ENCODE peak calls at places on chromosome 4, in eight cellular contexts. T is heart right ventricle, F is foreskin fibroblast, I is fibroblast of lung, X is GM06990, Y is endodermal cell, P is IMR-90, D is omental fat pad. L is an unnamed sample.

GRCh38 chr4:7291372-7292135 is 99.2 kb downstream of the SORCS2 start:
- DNase-seq in T (peak; percentile 79), X (no peak), D (no peak), P (peak; percentile 40), Y (no peak), F (peak; percentile 23), I (no peak), L (peak; percentile 8)

GRCh38 chr4:8274772-8275241 is 5.3 kb downstream of the HTRA3 start:
- DNase-seq in P (peak; percentile 93), X (no peak), T (peak; percentile 87), I (peak; percentile 94), D (no peak), Y (peak; percentile 72), F (peak; percentile 99), L (peak; percentile 97)

GRCh38 chr4:184408711-184409081 is 65.7 kb downstream of the IRF2 start:
- DNase-seq in D (no peak), I (no peak), Y (no peak), F (no peak), P (no peak), T (no peak), X (no peak), L (no peak)

GRCh38 chr4:145805490-145805889 is 125.5 kb downstream of the C4orf51 start:
- DNase-seq in D (no peak), P (peak; percentile 21), F (no peak), T (peak; percentile 62), X (no peak), Y (peak; percentile 77), I (no peak), L (no peak)

GRCh38 chr4:106985830-106986229 is 50.3 kb downstream of the DKK2 start:
- DNase-seq in I (no peak), X (no peak), P (no peak), Y (no peak), D (no peak), T (no peak), F (peak; percentile 61), L (no peak)

GRCh38 chr4:151359576-151359975 is 34.2 kb upstream of the SH3D19 start:
- DNase-seq in T (no peak), I (no peak), F (peak; percentile 36), Y (no peak), X (no peak), D (no peak), P (no peak), L (no peak)

GRCh38 chr4:42519803-42520417 is 122.6 kb downstream of the SHISA3 start:
- DNase-seq in I (peak; percentile 67), T (peak; percentile 51), X (no peak), D (peak; percentile 36), Y (peak; percentile 73), F (peak; percentile 63), P (peak; percentile 48), L (peak; percentile 5)

GRCh38 chr4:34516524-34516923 is 1727.8 kb downstream of the ARAP2 start:
- DNase-seq in T (no peak), Y (no peak), X (no peak), D (no peak), F (no peak), P (no peak), I (no peak), L (no peak)

GRCh38 chr4:82721819-82722423 is 76.7 kb downstream of the SCD5 start:
- DNase-seq in X (peak; percentile 12), F (peak; percentile 37), I (peak; percentile 30), T (no peak), P (peak; percentile 26), Y (no peak), D (no peak), L (no peak)

GRCh38 chr4:2763511-2763967 is 7.4 kb upstream of the TNIP2 start:
- DNase-seq in Y (no peak), F (peak; percentile 53), T (no peak), I (no peak), D (no peak), X (no peak), P (no peak), L (no peak)

GRCh38 chr4:5054532-5054931 is 3.3 kb downstream of the STK32B start:
- DNase-seq in I (no peak), F (no peak), T (no peak), Y (no peak), D (no peak), X (no peak), P (no peak), L (no peak)

GRCh38 chr4:173652283-173652931 is 122.4 kb upstream of the HAND2 start:
- DNase-seq in T (no peak), D (no peak), P (no peak), I (peak; percentile 6), F (no peak), Y (no peak), X (no peak), L (no peak)

GRCh38 chr4:58776627-58777026 is 1666.4 kb upstream of the IGFBP7 start:
- DNase-seq in I (peak; percentile 22), P (peak; percentile 90), F (peak; percentile 3), T (no peak), X (no peak), D (no peak), Y (no peak), L (no peak)

GRCh38 chr4:54553001-54553400 is 104.8 kb upstream of the KIT start:
- DNase-seq in D (no peak), Y (no peak), I (peak; percentile 22), X (no peak), P (peak; percentile 70), F (peak; percentile 75), T (no peak), L (no peak)

GRCh38 chr4:40525811-40526598 is 103.7 kb downstream of the RBM47 start:
- DNase-seq in X (no peak), Y (peak; percentile 72), F (peak; percentile 74), I (peak; percentile 90), P (peak; percentile 88), D (no peak), T (peak; percentile 48), L (peak; percentile 75)

GRCh38 chr4:182924497-182924896 is 7.3 kb upstream of the DCTD start:
- DNase-seq in Y (no peak), X (no peak), P (peak; percentile 92), D (no peak), I (peak; percentile 45), T (no peak), F (no peak), L (no peak)

GRCh38 chr4:110799171-110799570 is 176.3 kb upstream of the PITX2 start:
- DNase-seq in F (peak; percentile 34), X (no peak), I (no peak), D (no peak), P (no peak), Y (no peak), T (no peak), L (no peak)

GRCh38 chr4:150769235-150769634 is 187.3 kb downstream of the MAB21L2 start:
- DNase-seq in P (peak; percentile 70), D (no peak), X (no peak), Y (no peak), T (no peak), F (peak; percentile 77), I (peak; percentile 65), L (peak; percentile 22)

GRCh38 chr4:87872043-87872442 is 39.3 kb downstream of the MEPE start:
- DNase-seq in F (no peak), T (no peak), D (no peak), Y (no peak), I (no peak), X (no peak), P (no peak), L (no peak)

GRCh38 chr4:154686838-154687237 is 57.0 kb upstream of the LRAT start:
- DNase-seq in T (no peak), P (no peak), D (no peak), X (no peak), I (peak; percentile 25), F (peak; percentile 5), Y (no peak), L (no peak)
- TF ChIP-seq CTCF in T (no peak), P (peak; percentile 2), D (no peak), X (peak; percentile 8), I (no peak), F (no peak), Y (peak; percentile 41), L (no peak)

GRCh38 chr4:16764622-16765021 is 133.8 kb downstream of the LDB2 start:
- DNase-seq in I (no peak), P (peak; percentile 29), F (peak; percentile 22), D (no peak), T (no peak), Y (peak; percentile 78), X (no peak), L (no peak)
- TF ChIP-seq CTCF in I (peak; percentile 49), P (peak; percentile 31), F (peak; percentile 18), D (no peak), T (peak; percentile 24), Y (peak; percentile 88), X (peak; percentile 13), L (peak; percentile 13)

GRCh38 chr4:186189656-186190055 is 1.7 kb upstream of the CYP4V2 start:
- DNase-seq in X (no peak), T (no peak), I (no peak), P (no peak), F (no peak), Y (no peak), D (no peak), L (no peak)

GRCh38 chr4:186190456-186191265 is 706 bp upstream of the CYP4V2 start:
- DNase-seq in D (no peak), I (peak; percentile 31), Y (no peak), F (peak; percentile 51), P (no peak), T (no peak), X (no peak), L (no peak)

GRCh38 chr4:186193851-186194250 is 2.5 kb downstream of the CYP4V2 start:
- DNase-seq in X (no peak), D (no peak), Y (no peak), F (no peak), I (no peak), T (no peak), P (no peak), L (no peak)

GRCh38 chr4:186192068-186192751 is 843 bp downstream of the CYP4V2 start:
- DNase-seq in D (peak; percentile 25), X (no peak), T (peak; percentile 35), P (peak; percentile 48), Y (peak; percentile 80), I (peak; percentile 51), F (peak; percentile 63), L (no peak)

DNA sequence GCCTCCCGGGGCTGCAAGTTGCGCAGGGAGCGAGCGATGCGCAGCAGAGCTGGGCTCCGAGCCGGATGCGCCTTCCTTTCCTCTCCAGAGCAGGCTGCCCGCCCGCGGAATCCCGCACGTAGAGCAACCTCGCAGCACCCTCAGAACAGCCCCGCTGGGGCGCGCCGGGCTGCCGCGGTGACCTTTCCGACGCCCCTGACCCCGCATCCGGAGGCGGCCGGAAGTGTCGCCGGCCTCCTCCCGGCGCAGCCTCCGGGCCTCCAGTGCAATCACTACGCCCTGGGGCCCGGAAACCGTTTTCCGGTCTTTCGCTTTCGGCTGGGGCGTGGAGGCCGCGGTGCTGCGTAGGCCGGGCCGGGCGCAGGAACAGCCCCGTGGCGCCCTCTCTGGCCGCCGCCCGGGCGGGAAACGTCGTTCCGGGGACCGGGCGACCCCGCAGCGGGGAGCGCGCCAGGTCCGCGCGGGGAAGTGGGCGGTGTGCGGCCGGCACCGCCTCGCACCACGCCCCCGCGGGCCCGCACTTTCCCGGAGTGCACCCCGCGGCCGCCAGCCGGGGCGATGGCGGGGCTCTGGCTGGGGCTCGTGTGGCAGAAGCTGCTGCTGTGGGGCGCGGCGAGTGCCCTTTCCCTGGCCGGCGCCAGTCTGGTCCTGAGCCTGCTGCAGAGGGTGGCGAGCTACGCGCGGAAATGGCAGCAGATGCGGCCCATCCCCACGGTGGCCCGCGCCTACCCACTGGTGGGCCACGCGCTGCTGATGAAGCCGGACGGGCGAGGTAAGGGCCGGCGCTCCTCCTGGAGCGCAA is at the start of gene CYP4V2:
- DNase-seq in P (peak; percentile 72), T (peak; percentile 84), F (peak; percentile 89), Y (peak; percentile 88), I (peak; percentile 85), D (peak; percentile 33), X (peak; percentile 93), L (peak; percentile 48)
- TF ChIP-seq CTCF in P (peak; percentile 36), T (peak; percentile 48), F (no peak), Y (peak; percentile 64), I (no peak), D (no peak), X (peak; percentile 33), L (no peak)

GRCh38 chr4:156781852-156782251 is 189.7 kb downstream of the PDGFC start:
- DNase-seq in I (peak; percentile 64), F (peak; percentile 81), D (no peak), P (peak; percentile 40), X (no peak), Y (no peak), T (no peak), L (no peak)
- TF ChIP-seq CTCF in I (no peak), F (no peak), D (no peak), P (no peak), X (no peak), Y (no peak), T (no peak), L (no peak)